ENCODE peak calls at places on chromosomes 7 and 10, in six cellular contexts. T, W, Z, Y, X and K are unnamed samples.
A peak's percentile ranks its signal among the peaks of the same experiment; 100 is the strongest.

GRCh38 chr7:19161671-19162070 is 16.4 kb upstream of the FERD3L start:
- DNase-seq in W (no peak), T (no peak), Z (peak; percentile 11), Y (no peak), X (peak; percentile 16), K (no peak)

GRCh38 chr7:23474098-23474828 is 4.0 kb upstream of the IGF2BP3 start:
- DNase-seq in T (no peak), Y (peak; percentile 81), X (peak; percentile 98), W (peak; percentile 97), Z (peak; percentile 99), K (no peak)

GRCh38 chr10:35335718-35336083 is 608 bp upstream of the CCNY start:
- DNase-seq in T (no peak), W (no peak), Y (peak; percentile 8), X (peak; percentile 39), Z (peak; percentile 30), K (no peak)

GRCh38 chr7:77811895-77812685 is 13.5 kb downstream of the PHTF2 start:
- DNase-seq in T (no peak), Z (peak; percentile 87), Y (no peak), W (peak; percentile 43), X (peak; percentile 74), K (no peak)

GRCh38 chr7:107152011-107152410 is 16.8 kb upstream of the HBP1 start:
- DNase-seq in X (peak; percentile 42), Y (no peak), Z (peak; percentile 81), T (no peak), W (peak; percentile 12), K (no peak)

GRCh38 chr7:116142850-116143249 is 67.5 kb upstream of the TES start:
- DNase-seq in T (no peak), X (no peak), Z (no peak), W (no peak), Y (no peak), K (no peak)

GRCh38 chr10:30639946-30640786 is 10.6 kb upstream of the LYZL2 start:
- DNase-seq in X (peak; percentile 68), Y (no peak), W (peak; percentile 44), Z (peak; percentile 77), T (no peak), K (no peak)

GRCh38 chr10:28624351-28624750 is 53.0 kb upstream of the BAMBI start:
- DNase-seq in Y (no peak), T (no peak), W (no peak), Z (no peak), X (no peak), K (no peak)

GRCh38 chr7:48971173-48971572 is 46.8 kb downstream of the CDC14C start:
- DNase-seq in Z (no peak), W (no peak), Y (no peak), T (no peak), X (no peak), K (no peak)